ENCODE peak calls at places on chromosomes 4 and X, in eight cellular contexts. J is IMR-90, T is colonic mucosa, W is endothelial cell of umbilical vein, L is cardiac muscle cell, X is GM06990, V is uterus, O is fibroblast of lung. B is an unnamed sample.

GRCh38 chrX:3990569-3990968 is 277.1 kb upstream of the PRKX start:
- DNase-seq in V (no peak), O (no peak), J (no peak), W (no peak), T (no peak), L (no peak), X (no peak), B (no peak)

GRCh38 chr4:83342476-83342875 is 7.8 kb upstream of the HPSE start:
- DNase-seq in O (peak), X (no peak), J (no peak), L (peak), T (no peak), V (no peak), W (no peak), B (no peak)

GRCh38 chrX:30317308-30317707 is 8.1 kb upstream of the NR0B1 start:
- DNase-seq in O (no peak), W (no peak), X (no peak), L (no peak), J (no peak), V (no peak), T (no peak), B (no peak)

GRCh38 chr4:2244947-2245786 is 3.2 kb upstream of the HAUS3 start:
- DNase-seq in T (no peak), L (no peak), J (no peak), X (no peak), V (no peak), W (no peak), O (no peak), B (no peak)

GRCh38 chrX:72003811-72004750 is 93.4 kb downstream of the NHSL2 start:
- DNase-seq in T (no peak), J (no peak), O (no peak), V (peak), L (peak), W (peak), X (no peak), B (no peak)

GRCh38 chr4:113328514-113328913 is 279.1 kb downstream of the ANK2 start:
- DNase-seq in V (no peak), J (no peak), O (no peak), T (no peak), L (peak), X (no peak), W (no peak), B (no peak)

GRCh38 chrX:81082649-81083048 is 119.1 kb downstream of the HMGN5 start:
- DNase-seq in V (no peak), X (no peak), W (no peak), O (no peak), L (no peak), J (no peak), T (no peak), B (no peak)

GRCh38 chr4:162406637-162407370 is 243.0 kb upstream of the FSTL5 start:
- DNase-seq in V (no peak), W (no peak), T (peak), O (no peak), L (no peak), J (no peak), X (no peak), B (no peak)

GRCh38 chr4:120870279-120870673 is 52.2 kb downstream of the PRDM5 start:
- DNase-seq in T (peak), W (no peak), J (no peak), V (no peak), O (no peak), L (no peak), X (no peak), B (no peak)

GRCh38 chr4:187478292-187479205 is 517.0 kb upstream of the ZFP42 start:
- DNase-seq in W (no peak), O (peak), X (no peak), V (no peak), J (peak), T (no peak), L (peak), B (peak)

GRCh38 chrX:97057349-97057909 is 173.7 kb downstream of the RPA4 start:
- DNase-seq in L (no peak), X (no peak), T (no peak), W (peak), J (no peak), V (no peak), O (no peak), B (no peak)

GRCh38 chrX:6021316-6022091 is 207.2 kb downstream of the NLGN4X start:
- DNase-seq in T (peak), X (peak), V (no peak), J (peak), O (no peak), W (no peak), L (peak), B (peak)

GRCh38 chrX:124433186-124433585 is 86.8 kb downstream of the SH2D1A start:
- DNase-seq in L (no peak), J (no peak), X (no peak), O (no peak), W (no peak), V (no peak), T (no peak), B (peak)

GRCh38 chr4:103887191-103887590 is 167.4 kb upstream of the TACR3 start:
- DNase-seq in X (no peak), T (no peak), W (no peak), L (no peak), V (no peak), O (no peak), J (no peak), B (no peak)

GRCh38 chrX:102832661-102833060 is 104.4 kb upstream of the RAB40AL start:
- DNase-seq in O (peak), X (no peak), V (no peak), J (peak), L (peak), W (no peak), T (no peak), B (peak)

GRCh38 chr4:1187182-1187581 is 14.8 kb upstream of the SPON2 start:
- DNase-seq in W (no peak), V (peak), J (peak), O (peak), X (peak), L (no peak), T (peak), B (no peak)

GRCh38 chr4:45147866-45148265 is 421.5 kb upstream of the GNPDA2 start:
- DNase-seq in V (no peak), T (no peak), O (no peak), X (no peak), W (no peak), J (no peak), L (peak), B (no peak)

GRCh38 chr4:140061194-140061593 is 92.8 kb downstream of the MAML3 start:
- DNase-seq in J (peak), T (no peak), V (no peak), O (peak), X (no peak), L (peak), W (peak), B (no peak)

GRCh38 chrX:113001836-113002235 is 161.2 kb upstream of the AMOT start:
- DNase-seq in X (no peak), W (no peak), J (no peak), L (no peak), V (no peak), O (no peak), T (no peak), B (no peak)

GRCh38 chrX:40809210-40809609 is 73.9 kb upstream of the MED14 start:
- DNase-seq in W (no peak), L (no peak), J (peak), T (no peak), X (no peak), V (no peak), O (peak), B (no peak)

GRCh38 chr4:56026596-56026995 is 77.9 kb downstream of the CEP135 start:
- DNase-seq in W (peak), V (no peak), L (no peak), O (peak), T (no peak), J (peak), X (no peak), B (peak)

GRCh38 chrX:19886888-19887531 is 390 bp downstream of the SH3KBP1 start:
- DNase-seq in J (no peak), T (peak), L (peak), V (peak), X (no peak), O (no peak), W (no peak), B (no peak)

GRCh38 chr4:76211769-76212168 is 1.9 kb downstream of the SCARB2 start:
- DNase-seq in W (no peak), O (no peak), V (no peak), L (no peak), J (no peak), T (peak), X (no peak), B (no peak)

GRCh38 chr4:5717449-5718158 is 6.6 kb downstream of the EVC start:
- DNase-seq in W (no peak), T (no peak), L (no peak), X (no peak), J (no peak), V (no peak), O (no peak), B (no peak)
- H3K4me3 ChIP-seq in W (no peak), T (no peak), L (no peak), X (no peak), J (no peak), V (no peak), O (no peak), B (no peak)

DNA sequence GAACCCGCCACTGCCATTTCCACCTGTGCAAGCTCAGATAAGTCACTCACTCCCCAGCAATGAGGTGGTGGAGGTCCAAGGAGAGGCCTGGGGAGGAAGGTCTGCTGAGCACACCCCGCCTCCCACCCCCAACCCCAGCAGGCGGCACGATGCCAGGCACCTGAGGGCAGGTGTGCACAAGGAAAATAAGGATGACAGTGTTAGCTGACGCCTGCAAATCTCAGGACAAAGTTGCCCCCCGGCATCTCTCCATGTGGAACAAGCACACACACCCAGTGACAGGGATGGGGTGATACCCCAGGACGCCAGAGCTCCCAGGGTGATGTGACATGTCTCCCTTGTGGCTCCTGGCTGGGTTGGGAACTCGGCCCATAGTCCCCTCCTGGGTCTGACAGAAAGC is 9.9 kb downstream of the JAKMIP1 start:
- DNase-seq in T (no peak), O (no peak), V (no peak), W (no peak), X (no peak), L (no peak), J (no peak), B (no peak)
- TF ChIP-seq CTCF in T (no peak), O (no peak), V (no peak), W (no peak), X (no peak), L (no peak), J (no peak), B (no peak)

GRCh38 chr4:37454263-37454800 is 209.8 kb downstream of the NWD2 start:
- DNase-seq in W (no peak), O (no peak), X (no peak), T (no peak), L (no peak), V (no peak), J (no peak), B (no peak)
- H3K4me3 ChIP-seq in W (no peak), O (no peak), X (no peak), T (peak), L (peak), V (peak), J (no peak), B (peak)

GRCh38 chr4:87912164-87913004 is 63.1 kb upstream of the SPP1 start:
- DNase-seq in V (no peak), T (no peak), W (peak), L (peak), X (no peak), J (no peak), O (no peak), B (no peak)
- TF ChIP-seq CTCF in V (no peak), T (no peak), W (no peak), L (no peak), X (no peak), J (no peak), O (no peak), B (no peak)

GRCh38 chr4:74397748-74398426 is 32.9 kb downstream of the EREG start:
- DNase-seq in L (peak), T (no peak), V (no peak), W (peak), J (peak), X (no peak), O (no peak), B (no peak)
- H3K4me3 ChIP-seq in L (no peak), T (peak), V (no peak), W (peak), J (no peak), X (peak), O (no peak), B (no peak)

GRCh38 chr4:138501614-138502013 is 259.5 kb upstream of the SLC7A11 start:
- DNase-seq in L (no peak), J (no peak), X (no peak), T (no peak), W (no peak), V (no peak), O (no peak), B (no peak)
- TF ChIP-seq CTCF in L (no peak), J (no peak), X (no peak), T (no peak), W (no peak), V (no peak), O (no peak), B (no peak)

DNA sequence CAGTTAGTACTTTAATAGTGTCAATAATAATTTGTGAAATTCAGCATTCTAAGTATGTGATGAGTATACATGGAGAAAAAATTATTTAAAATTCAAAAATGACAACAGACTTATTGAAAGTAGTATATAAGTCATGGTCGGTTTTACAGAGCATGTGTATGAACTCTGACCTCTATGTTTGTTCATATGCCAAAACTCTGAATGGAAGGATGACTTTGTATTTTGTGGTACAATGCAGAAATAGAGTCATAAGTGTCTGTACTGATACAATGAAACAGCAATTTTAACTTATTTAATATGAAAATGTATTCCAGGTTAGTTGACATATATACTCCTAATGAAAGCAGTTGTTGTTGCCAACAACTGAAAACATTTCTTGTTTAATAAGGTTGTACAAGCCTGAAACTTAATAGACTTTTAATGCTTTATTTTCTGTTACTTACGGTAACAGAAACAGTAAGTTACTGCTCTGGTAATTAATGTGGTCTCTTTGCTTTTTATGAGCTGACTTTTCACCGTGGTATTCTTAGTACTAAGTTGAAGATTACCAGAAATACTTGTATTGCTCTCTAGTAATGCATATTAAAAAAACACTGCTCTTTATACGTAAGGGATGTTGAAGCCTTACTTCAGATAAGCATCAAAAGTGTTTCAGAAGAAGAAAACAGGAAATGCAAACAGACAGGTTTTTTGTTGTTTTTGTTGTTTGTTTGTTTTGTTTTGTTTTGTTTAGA is 1.9 kb downstream of the UBE2K start:
- DNase-seq in J (peak), V (no peak), L (peak), T (no peak), W (peak), O (peak), X (no peak), B (no peak)
- H3K4me3 ChIP-seq in J (peak), V (no peak), L (peak), T (peak), W (peak), O (peak), X (peak), B (peak)

GRCh38 chrX:12994321-12994720 is 19.4 kb downstream of the TMSB4X start:
- DNase-seq in T (no peak), J (no peak), O (no peak), L (no peak), W (peak), V (no peak), X (no peak), B (no peak)

GRCh38 chrX:12993823-12994222 is 18.9 kb downstream of the TMSB4X start:
- DNase-seq in V (no peak), X (no peak), W (no peak), O (peak), L (no peak), J (no peak), T (no peak), B (no peak)

GRCh38 chrX:12999422-12999821 is 24.5 kb downstream of the TMSB4X start:
- DNase-seq in O (no peak), V (no peak), T (no peak), W (no peak), L (no peak), X (peak), J (peak), B (no peak)

GRCh38 chrX:12997898-12998687 is 23.2 kb downstream of the TMSB4X start:
- DNase-seq in X (no peak), L (no peak), O (no peak), J (no peak), V (no peak), W (peak), T (no peak), B (no peak)

GRCh38 chrX:12996934-12997435 is 22.1 kb downstream of the TMSB4X start:
- DNase-seq in J (no peak), X (no peak), O (no peak), T (no peak), L (no peak), V (no peak), W (no peak), B (no peak)
- TF ChIP-seq CTCF in J (no peak), X (no peak), O (no peak), T (no peak), L (no peak), V (no peak), W (no peak), B (no peak)

DNA sequence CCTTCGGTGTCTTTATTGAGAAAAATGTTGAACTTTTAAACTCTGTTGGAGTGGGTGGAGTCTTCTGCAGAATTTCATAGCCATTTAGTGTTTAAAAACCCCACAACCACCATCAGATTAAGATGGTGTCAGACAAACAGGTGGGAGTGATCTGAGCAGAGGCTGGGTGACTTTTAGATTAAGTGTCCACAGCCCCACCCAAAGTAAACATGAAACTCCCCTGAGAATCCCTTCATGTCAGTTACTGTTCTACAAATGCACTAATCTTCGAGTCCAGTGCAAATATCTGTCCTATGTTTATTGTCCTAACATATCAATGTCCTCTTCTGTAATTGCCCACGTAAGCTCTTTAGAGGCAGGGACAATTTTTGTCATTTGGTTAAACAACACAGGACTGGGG is 175.6 kb upstream of the RBPJ start:
- DNase-seq in J (no peak), O (no peak), V (no peak), T (peak), X (no peak), W (no peak), L (no peak), B (no peak)
- H3K4me3 ChIP-seq in J (no peak), O (no peak), V (no peak), T (no peak), X (no peak), W (no peak), L (no peak), B (no peak)